ENCODE peak calls at places on chromosomes 5 and 9, in four cellular contexts. L is GM12878, A is H1, U is HepG2. D is an unnamed sample.

GRCh38 chr5:38382898-38383297 is 124.5 kb downstream of the EGFLAM start:
- DNase-seq in L (peak), A (peak), U (peak), D (peak)

GRCh38 chr9:85173967-85174366 is 504.4 kb downstream of the NTRK2 start:
- DNase-seq in L (no peak), A (no peak), U (no peak), D (no peak)

GRCh38 chr9:134742822-134743221 is 101.2 kb downstream of the COL5A1 start:
- DNase-seq in L (no peak), A (no peak), U (no peak), D (peak)

GRCh38 chr5:125446986-125447385 is 700.5 kb upstream of the ZNF608 start:
- DNase-seq in L (no peak), A (no peak), U (no peak), D (no peak)

GRCh38 chr9:83986765-83987401 is 6.3 kb downstream of the RMI1 start:
- DNase-seq in L (no peak), A (no peak), U (peak), D (no peak)

GRCh38 chr9:121675969-121676822 is 24.8 kb downstream of the DAB2IP start:
- DNase-seq in L (no peak), A (no peak), U (peak), D (no peak)

GRCh38 chr5:63596254-63596653 is 366.0 kb downstream of the HTR1A start:
- DNase-seq in L (no peak), A (no peak), U (no peak), D (no peak)

GRCh38 chr5:128038641-128039040 is 44.9 kb upstream of the SLC12A2 start:
- DNase-seq in L (no peak), A (no peak), U (peak), D (no peak)

GRCh38 chr5:67353500-67353931 is 156.9 kb upstream of the CD180 start:
- DNase-seq in L (no peak), A (no peak), U (no peak), D (no peak)

GRCh38 chr5:167743685-167744084 is 547.8 kb upstream of the WWC1 start:
- DNase-seq in L (no peak), A (no peak), U (no peak), D (no peak)

GRCh38 chr5:142724821-142725220 is 38.9 kb upstream of the FGF1 start:
- DNase-seq in L (no peak), A (no peak), U (no peak), D (no peak)

GRCh38 chr5:142725231-142726187 is 39.6 kb upstream of the FGF1 start:
- DNase-seq in L (no peak), A (no peak), U (no peak), D (no peak)

GRCh38 chr5:142726188-142726731 is 40.4 kb upstream of the FGF1 start:
- DNase-seq in L (peak), A (no peak), U (no peak), D (no peak)

GRCh38 chr5:142722896-142723295 is 37.0 kb upstream of the FGF1 start:
- DNase-seq in L (no peak), A (no peak), U (no peak), D (no peak)

GRCh38 chr5:142727736-142728047 is 41.8 kb upstream of the FGF1 start:
- DNase-seq in L (no peak), A (no peak), U (no peak), D (no peak)
- H3K9ac ChIP-seq in L (no peak), A (no peak), U (no peak), D (no peak)

GRCh38 chr9:99489043-99489378 is 266.9 kb downstream of the SEC61B start:
- DNase-seq in L (no peak), A (no peak), U (no peak), D (no peak)
- TF ChIP-seq SUZ12 in L (no peak), A (no peak), U (no peak), D (no peak)

DNA sequence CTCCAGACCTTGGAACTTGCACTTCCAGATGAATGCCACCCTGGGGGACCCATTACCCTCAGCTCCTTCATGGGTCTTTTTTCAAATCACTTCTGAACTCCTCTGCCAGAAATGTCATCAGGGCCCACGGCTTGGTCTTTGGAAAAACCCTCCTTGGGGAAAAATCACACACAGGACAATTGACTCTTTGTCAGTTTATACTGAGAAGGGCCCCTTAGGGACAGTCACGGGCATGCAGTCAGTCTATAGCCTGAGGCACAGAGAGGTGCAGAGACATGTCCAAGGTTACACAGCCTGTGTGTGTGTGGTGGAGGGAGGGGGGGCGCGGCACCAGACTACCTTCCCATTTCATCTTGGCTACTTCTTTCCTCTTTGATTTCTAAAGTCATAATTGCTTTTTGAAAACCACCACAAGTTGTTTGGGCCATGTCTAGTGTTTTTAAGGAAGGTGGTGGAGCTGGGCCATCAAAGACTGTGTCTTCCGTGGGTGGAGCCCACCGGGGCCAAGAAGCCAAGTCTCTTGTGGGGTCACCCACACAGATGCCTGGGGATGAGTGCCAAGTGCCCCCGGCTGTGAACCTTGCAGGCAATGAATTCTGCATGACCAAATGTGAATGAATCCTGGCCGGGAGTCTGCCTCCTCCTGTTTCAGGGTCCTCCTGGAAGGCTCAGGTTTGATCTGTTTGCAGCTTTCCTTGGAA is 200.0 kb upstream of the TBC1D2 start:
- DNase-seq in L (no peak), A (no peak), U (no peak), D (no peak)
- TF ChIP-seq ZNF274 in L (no peak), A (no peak), U (no peak), D (no peak)

DNA sequence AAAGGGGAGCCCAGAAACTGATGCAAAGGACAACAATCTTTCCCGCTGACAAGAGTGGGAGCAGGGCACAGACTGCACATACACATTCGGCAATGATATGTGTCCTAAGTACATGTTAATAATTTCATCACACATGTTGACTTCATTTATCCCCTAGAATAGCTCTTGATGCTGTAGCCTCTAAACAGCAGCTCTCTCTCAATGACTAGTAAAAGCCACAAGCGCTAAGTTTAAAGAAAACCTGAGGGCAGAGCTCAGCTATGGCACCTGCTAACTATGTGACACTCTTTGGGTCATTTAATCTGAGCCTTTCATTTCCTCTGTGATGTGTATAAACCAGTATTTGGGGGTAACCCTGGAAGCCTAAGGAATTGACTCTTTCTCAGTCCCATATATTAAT is 140.6 kb upstream of the MOCS2 start:
- DNase-seq in L (no peak), A (no peak), U (no peak), D (no peak)
- H3K9ac ChIP-seq in L (no peak), A (no peak), U (no peak), D (no peak)